ENCODE peak calls at places on chromosome 17, in five cellular contexts. One of them, this sample, is unnamed.

GRCh38 chr17:66507103-66507923 is 204.9 kb downstream of the PRKCA start:
- DNase-seq in heart left ventricle: no peak
- DNase-seq in endothelial cell of umbilical vein: peak
- DNase-seq in mammary epithelial cell: peak
- DNase-seq in neural crest cell: no peak
- DNase-seq in this sample: no peak

GRCh38 chr17:75487351-75488070 is 27.8 kb downstream of the CASKIN2 start:
- DNase-seq in endothelial cell of umbilical vein: no peak
- DNase-seq in mammary epithelial cell: no peak
- DNase-seq in heart left ventricle: no peak
- DNase-seq in neural crest cell: no peak
- DNase-seq in this sample: peak

GRCh38 chr17:66431910-66432309 is 129.5 kb downstream of the PRKCA start:
- DNase-seq in endothelial cell of umbilical vein: peak
- DNase-seq in mammary epithelial cell: peak
- DNase-seq in neural crest cell: no peak
- DNase-seq in heart left ventricle: no peak
- DNase-seq in this sample: no peak

GRCh38 chr17:40542562-40543411 is 22.5 kb downstream of the CCR7 start:
- DNase-seq in mammary epithelial cell: peak
- DNase-seq in heart left ventricle: peak
- DNase-seq in endothelial cell of umbilical vein: peak
- DNase-seq in neural crest cell: no peak
- DNase-seq in this sample: peak

GRCh38 chr17:47884905-47885735 is 10.9 kb upstream of the SP2 start:
- DNase-seq in endothelial cell of umbilical vein: no peak
- DNase-seq in mammary epithelial cell: no peak
- DNase-seq in heart left ventricle: no peak
- DNase-seq in neural crest cell: no peak
- DNase-seq in this sample: no peak

GRCh38 chr17:15161395-15161794 is 103.7 kb downstream of the PMP22 start:
- DNase-seq in heart left ventricle: no peak
- DNase-seq in endothelial cell of umbilical vein: no peak
- DNase-seq in mammary epithelial cell: no peak
- DNase-seq in neural crest cell: no peak
- DNase-seq in this sample: no peak

GRCh38 chr17:39677581-39678339 is 9.5 kb downstream of the PNMT start:
- DNase-seq in endothelial cell of umbilical vein: no peak
- DNase-seq in mammary epithelial cell: no peak
- DNase-seq in heart left ventricle: peak
- DNase-seq in neural crest cell: no peak
- DNase-seq in this sample: no peak

GRCh38 chr17:1604831-1605528 is 23.7 kb downstream of the SLC43A2 start:
- DNase-seq in neural crest cell: no peak
- DNase-seq in endothelial cell of umbilical vein: no peak
- DNase-seq in mammary epithelial cell: no peak
- DNase-seq in heart left ventricle: no peak
- DNase-seq in this sample: no peak

GRCh38 chr17:55437165-55437605 is 15.6 kb upstream of the MMD start:
- DNase-seq in neural crest cell: no peak
- DNase-seq in endothelial cell of umbilical vein: no peak
- DNase-seq in mammary epithelial cell: no peak
- DNase-seq in heart left ventricle: no peak
- DNase-seq in this sample: peak

GRCh38 chr17:42230225-42230624 is 35.9 kb upstream of the GHDC start:
- DNase-seq in mammary epithelial cell: no peak
- DNase-seq in heart left ventricle: no peak
- DNase-seq in neural crest cell: no peak
- DNase-seq in endothelial cell of umbilical vein: no peak
- DNase-seq in this sample: no peak

GRCh38 chr17:48128411-48128810 is 20.8 kb downstream of the SNX11 start:
- DNase-seq in endothelial cell of umbilical vein: no peak
- DNase-seq in neural crest cell: no peak
- DNase-seq in mammary epithelial cell: no peak
- DNase-seq in heart left ventricle: no peak
- DNase-seq in this sample: no peak

GRCh38 chr17:50199651-50200446 is 1.6 kb downstream of the COL1A1 start:
- DNase-seq in mammary epithelial cell: peak
- DNase-seq in neural crest cell: no peak
- DNase-seq in heart left ventricle: peak
- DNase-seq in endothelial cell of umbilical vein: peak
- DNase-seq in this sample: peak

GRCh38 chr17:80893604-80894438 is 97.8 kb upstream of the CHMP6 start:
- DNase-seq in endothelial cell of umbilical vein: no peak
- DNase-seq in heart left ventricle: no peak
- DNase-seq in neural crest cell: no peak
- DNase-seq in mammary epithelial cell: no peak
- DNase-seq in this sample: no peak

GRCh38 chr17:80894726-80895125 is 96.9 kb upstream of the CHMP6 start:
- DNase-seq in heart left ventricle: no peak
- DNase-seq in mammary epithelial cell: no peak
- DNase-seq in endothelial cell of umbilical vein: no peak
- DNase-seq in neural crest cell: no peak
- DNase-seq in this sample: no peak

GRCh38 chr17:80895366-80895765 is 96.3 kb upstream of the CHMP6 start:
- DNase-seq in heart left ventricle: no peak
- DNase-seq in mammary epithelial cell: no peak
- DNase-seq in neural crest cell: no peak
- DNase-seq in endothelial cell of umbilical vein: no peak
- DNase-seq in this sample: no peak

GRCh38 chr17:80892900-80893603 is 98.6 kb upstream of the CHMP6 start:
- DNase-seq in endothelial cell of umbilical vein: peak
- DNase-seq in mammary epithelial cell: peak
- DNase-seq in heart left ventricle: no peak
- DNase-seq in neural crest cell: no peak
- DNase-seq in this sample: no peak

GRCh38 chr17:80894439-80894721 is 97.3 kb upstream of the CHMP6 start:
- DNase-seq in heart left ventricle: no peak
- DNase-seq in mammary epithelial cell: no peak
- DNase-seq in neural crest cell: no peak
- DNase-seq in endothelial cell of umbilical vein: no peak
- DNase-seq in this sample: no peak
- TF ChIP-seq CTCF in heart left ventricle: no peak
- TF ChIP-seq CTCF in mammary epithelial cell: peak
- TF ChIP-seq CTCF in neural crest cell: peak
- TF ChIP-seq CTCF in endothelial cell of umbilical vein: peak
- TF ChIP-seq CTCF in this sample: no peak

GRCh38 chr17:21129023-21129681 is 2.4 kb downstream of the DHRS7B start:
- DNase-seq in mammary epithelial cell: no peak
- DNase-seq in heart left ventricle: no peak
- DNase-seq in endothelial cell of umbilical vein: peak
- DNase-seq in neural crest cell: no peak
- DNase-seq in this sample: no peak
- TF ChIP-seq CTCF in mammary epithelial cell: peak
- TF ChIP-seq CTCF in heart left ventricle: peak
- TF ChIP-seq CTCF in endothelial cell of umbilical vein: peak
- TF ChIP-seq CTCF in neural crest cell: peak
- TF ChIP-seq CTCF in this sample: no peak

GRCh38 chr17:80992948-80993624 is 1.4 kb downstream of the CHMP6 start:
- DNase-seq in mammary epithelial cell: no peak
- DNase-seq in endothelial cell of umbilical vein: no peak
- DNase-seq in heart left ventricle: no peak
- DNase-seq in neural crest cell: no peak
- DNase-seq in this sample: no peak

GRCh38 chr17:80990921-80991644 is 558 bp upstream of the CHMP6 start:
- DNase-seq in neural crest cell: no peak
- DNase-seq in heart left ventricle: no peak
- DNase-seq in mammary epithelial cell: no peak
- DNase-seq in endothelial cell of umbilical vein: no peak
- DNase-seq in this sample: no peak

GRCh38 chr17:80989586-80989913 is 2.1 kb upstream of the CHMP6 start:
- DNase-seq in neural crest cell: no peak
- DNase-seq in heart left ventricle: no peak
- DNase-seq in mammary epithelial cell: no peak
- DNase-seq in endothelial cell of umbilical vein: no peak
- DNase-seq in this sample: no peak

GRCh38 chr17:80992077-80992947 is 671 bp downstream of the CHMP6 start:
- DNase-seq in heart left ventricle: no peak
- DNase-seq in mammary epithelial cell: no peak
- DNase-seq in endothelial cell of umbilical vein: no peak
- DNase-seq in neural crest cell: no peak
- DNase-seq in this sample: no peak

DNA sequence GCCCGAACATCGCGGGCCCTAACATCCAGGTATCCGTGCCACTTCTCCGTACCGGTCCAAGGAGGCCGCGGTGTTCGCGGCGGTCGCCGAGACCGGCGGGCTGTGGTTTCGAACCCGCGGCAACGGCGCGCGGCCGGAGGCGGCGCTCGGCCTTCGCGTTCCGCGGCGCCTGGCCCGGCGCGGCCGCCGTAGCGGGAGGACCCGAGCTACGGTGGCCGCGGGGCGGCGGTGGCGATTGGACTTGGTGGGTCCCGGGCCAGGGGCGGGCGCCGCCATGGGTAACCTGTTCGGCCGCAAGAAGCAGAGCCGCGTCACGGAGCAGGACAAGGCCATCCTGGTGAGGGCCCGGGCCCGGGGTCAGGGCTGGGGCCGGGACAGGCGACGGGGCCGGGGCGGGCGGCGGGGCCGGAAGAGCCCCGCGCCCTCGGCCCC is at the start of gene CHMP6:
- DNase-seq in neural crest cell: peak
- DNase-seq in endothelial cell of umbilical vein: peak
- DNase-seq in heart left ventricle: peak
- DNase-seq in mammary epithelial cell: peak
- DNase-seq in this sample: peak
- TF ChIP-seq CTCF in neural crest cell: peak
- TF ChIP-seq CTCF in endothelial cell of umbilical vein: no peak
- TF ChIP-seq CTCF in heart left ventricle: no peak
- TF ChIP-seq CTCF in mammary epithelial cell: no peak
- TF ChIP-seq CTCF in this sample: no peak

GRCh38 chr17:82021728-82022309 is 859 bp downstream of the CENPX start:
- DNase-seq in neural crest cell: no peak
- DNase-seq in endothelial cell of umbilical vein: no peak
- DNase-seq in heart left ventricle: no peak
- DNase-seq in mammary epithelial cell: peak
- DNase-seq in this sample: no peak

GRCh38 chr17:82019208-82019727 is 3.4 kb downstream of the CENPX start:
- DNase-seq in neural crest cell: no peak
- DNase-seq in mammary epithelial cell: no peak
- DNase-seq in endothelial cell of umbilical vein: no peak
- DNase-seq in heart left ventricle: no peak
- DNase-seq in this sample: no peak

GRCh38 chr17:82019905-82020873 is 2.5 kb downstream of the CENPX start:
- DNase-seq in heart left ventricle: peak
- DNase-seq in mammary epithelial cell: no peak
- DNase-seq in endothelial cell of umbilical vein: peak
- DNase-seq in neural crest cell: peak
- DNase-seq in this sample: peak

GRCh38 chr17:82022310-82022980 is at the start of gene CENPX:
- DNase-seq in mammary epithelial cell: no peak
- DNase-seq in endothelial cell of umbilical vein: no peak
- DNase-seq in heart left ventricle: no peak
- DNase-seq in neural crest cell: peak
- DNase-seq in this sample: no peak

GRCh38 chr17:82020874-82021727 is 1.6 kb downstream of the CENPX start:
- DNase-seq in heart left ventricle: peak
- DNase-seq in endothelial cell of umbilical vein: peak
- DNase-seq in neural crest cell: peak
- DNase-seq in mammary epithelial cell: peak
- DNase-seq in this sample: no peak
- TF ChIP-seq CTCF in heart left ventricle: peak
- TF ChIP-seq CTCF in endothelial cell of umbilical vein: peak
- TF ChIP-seq CTCF in neural crest cell: peak
- TF ChIP-seq CTCF in mammary epithelial cell: peak
- TF ChIP-seq CTCF in this sample: no peak

DNA sequence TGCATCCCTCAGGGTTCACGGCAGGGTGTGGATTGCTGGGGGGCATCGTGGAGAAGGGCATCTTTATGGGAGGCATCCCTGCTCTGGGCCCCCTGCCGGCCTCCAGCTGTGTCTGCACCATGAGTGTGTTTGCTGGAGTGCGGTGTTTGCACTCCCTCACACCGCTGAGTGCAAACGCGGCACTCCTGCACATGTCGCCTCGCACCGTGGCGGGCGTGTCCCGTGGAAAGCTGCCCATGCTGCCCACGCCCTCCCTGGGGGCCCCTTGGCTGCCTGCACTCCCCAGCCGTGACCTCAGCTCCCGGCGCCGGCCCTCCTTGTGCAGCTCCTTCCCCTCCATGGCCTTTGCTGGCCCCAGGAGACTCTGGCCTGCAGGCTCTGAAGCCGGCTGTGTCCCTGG is 74.6 kb upstream of the ZNF750 start:
- DNase-seq in heart left ventricle: peak
- DNase-seq in endothelial cell of umbilical vein: no peak
- DNase-seq in neural crest cell: no peak
- DNase-seq in mammary epithelial cell: no peak
- DNase-seq in this sample: no peak
- TF ChIP-seq CTCF in heart left ventricle: peak
- TF ChIP-seq CTCF in endothelial cell of umbilical vein: peak
- TF ChIP-seq CTCF in neural crest cell: no peak
- TF ChIP-seq CTCF in mammary epithelial cell: no peak
- TF ChIP-seq CTCF in this sample: no peak

GRCh38 chr17:11979795-11980194 is 17.5 kb downstream of the ZNF18 start:
- DNase-seq in endothelial cell of umbilical vein: no peak
- DNase-seq in heart left ventricle: no peak
- DNase-seq in mammary epithelial cell: no peak
- DNase-seq in neural crest cell: no peak
- DNase-seq in this sample: no peak

GRCh38 chr17:11986179-11986938 is 10.9 kb downstream of the ZNF18 start:
- DNase-seq in heart left ventricle: no peak
- DNase-seq in endothelial cell of umbilical vein: no peak
- DNase-seq in neural crest cell: no peak
- DNase-seq in mammary epithelial cell: no peak
- DNase-seq in this sample: no peak

GRCh38 chr17:11981862-11982261 is 15.4 kb downstream of the ZNF18 start:
- DNase-seq in endothelial cell of umbilical vein: no peak
- DNase-seq in heart left ventricle: no peak
- DNase-seq in mammary epithelial cell: no peak
- DNase-seq in neural crest cell: no peak
- DNase-seq in this sample: no peak

GRCh38 chr17:11980813-11981212 is 16.5 kb downstream of the ZNF18 start:
- DNase-seq in heart left ventricle: no peak
- DNase-seq in endothelial cell of umbilical vein: no peak
- DNase-seq in mammary epithelial cell: no peak
- DNase-seq in neural crest cell: no peak
- DNase-seq in this sample: no peak
- TF ChIP-seq CTCF in heart left ventricle: no peak
- TF ChIP-seq CTCF in endothelial cell of umbilical vein: peak
- TF ChIP-seq CTCF in mammary epithelial cell: peak
- TF ChIP-seq CTCF in neural crest cell: peak
- TF ChIP-seq CTCF in this sample: no peak

DNA sequence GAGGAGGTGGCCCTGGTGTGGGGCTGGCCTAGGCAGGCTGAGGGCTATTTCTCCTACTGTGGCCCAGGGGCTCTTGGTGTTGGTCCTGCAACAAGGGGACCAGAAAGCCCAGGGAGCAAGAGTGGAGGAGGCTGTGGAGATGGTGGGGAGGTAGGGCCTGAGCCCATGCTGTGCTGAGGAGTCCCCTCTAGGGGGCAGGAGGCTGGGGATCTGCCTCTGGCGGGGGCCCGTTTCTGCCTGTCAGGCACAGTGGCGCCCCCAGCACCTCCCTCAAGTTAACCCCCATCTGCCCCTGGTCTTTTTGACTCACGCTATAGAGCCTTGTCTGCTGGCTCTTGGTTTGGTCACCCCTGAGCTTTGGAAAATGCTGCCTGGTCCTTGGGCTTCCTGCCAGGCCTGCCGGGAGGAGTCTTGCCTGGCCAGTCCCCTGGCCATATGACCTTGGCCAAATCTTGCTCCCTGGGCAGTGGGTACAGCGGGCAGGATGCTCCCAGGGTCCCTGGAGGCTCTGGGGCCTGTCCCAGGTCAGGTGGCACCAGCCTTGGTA is 5.9 kb downstream of the BAIAP2 start:
- DNase-seq in neural crest cell: no peak
- DNase-seq in mammary epithelial cell: no peak
- DNase-seq in heart left ventricle: no peak
- DNase-seq in endothelial cell of umbilical vein: no peak
- DNase-seq in this sample: no peak
- TF ChIP-seq CTCF in neural crest cell: peak
- TF ChIP-seq CTCF in mammary epithelial cell: peak
- TF ChIP-seq CTCF in heart left ventricle: no peak
- TF ChIP-seq CTCF in endothelial cell of umbilical vein: peak
- TF ChIP-seq CTCF in this sample: no peak

This sample was measured in activated B cell treated with CpG ODN at 0.5 μM for 24 hours.